ENCODE peak calls at places on chromosomes 5 and 9, in six cellular contexts. K is cardiac fibroblast, F is MCF 10A, L is mammary epithelial cell, R is lower leg skin, J is AG04450. Q is an unnamed sample.

GRCh38 chr5:82735160-82735789 is 341.9 kb downstream of the TMEM167A start:
- DNase-seq in K (peak; percentile 49), F (peak; percentile 34), L (peak; percentile 76), R (no peak), J (no peak), Q (no peak)

GRCh38 chr5:132471006-132471907 is 19.3 kb downstream of the IRF1 start:
- DNase-seq in K (no peak), F (no peak), L (no peak), R (no peak), J (no peak), Q (no peak)

GRCh38 chr5:100901851-100902341 is 1.2 kb downstream of the ST8SIA4 start:
- DNase-seq in K (peak; percentile 36), F (peak; percentile 33), L (no peak), R (no peak), J (no peak), Q (no peak)

GRCh38 chr5:171840701-171841522 is 55.3 kb downstream of the SMIM23 start:
- DNase-seq in K (no peak), F (no peak), L (no peak), R (peak; percentile 68), J (no peak), Q (no peak)

GRCh38 chr5:76942581-76942980 is 10.3 kb upstream of the CRHBP start:
- DNase-seq in K (peak; percentile 95), F (peak; percentile 25), L (peak; percentile 80), R (no peak), J (peak; percentile 6), Q (no peak)

GRCh38 chr9:132538071-132538470 is 44.3 kb upstream of the BARHL1 start:
- DNase-seq in K (no peak), F (no peak), L (no peak), R (no peak), J (no peak), Q (no peak)

GRCh38 chr5:38607930-38608545 is 51.6 kb upstream of the LIFR start:
- DNase-seq in K (peak; percentile 55), F (peak; percentile 43), L (no peak), R (no peak), J (peak; percentile 73), Q (no peak)

GRCh38 chr5:173591300-173591622 is 25.2 kb downstream of the BOD1 start:
- DNase-seq in K (no peak), F (no peak), L (no peak), R (no peak), J (no peak), Q (no peak)

GRCh38 chr5:142515036-142515435 is 170.9 kb downstream of the FGF1 start:
- DNase-seq in K (peak; percentile 65), F (no peak), L (no peak), R (peak; percentile 26), J (no peak), Q (no peak)

GRCh38 chr5:81549123-81549522 is 155.2 kb upstream of the ACOT12 start:
- DNase-seq in K (no peak), F (no peak), L (no peak), R (no peak), J (no peak), Q (no peak)

GRCh38 chr5:34517249-34517648 is 138.9 kb upstream of the RAI14 start:
- DNase-seq in K (peak; percentile 70), F (peak; percentile 51), L (peak; percentile 30), R (no peak), J (no peak), Q (no peak)

GRCh38 chr9:3008091-3008490 is 164.2 kb upstream of the PUM3 start:
- DNase-seq in K (no peak), F (peak; percentile 17), L (no peak), R (no peak), J (no peak), Q (no peak)
- TF ChIP-seq CTCF in K (no peak), F (no peak), L (no peak), R (no peak), J (no peak), Q (no peak)

GRCh38 chr9:129460323-129461261 is 160.3 kb downstream of the C9orf50 start:
- DNase-seq in K (peak; percentile 98), F (peak; percentile 97), L (peak; percentile 92), R (peak; percentile 99), J (peak; percentile 96), Q (peak; percentile 92)
- TF ChIP-seq CTCF in K (peak; percentile 3), F (no peak), L (peak; percentile 4), R (no peak), J (peak; percentile 27), Q (no peak)

GRCh38 chr5:103041071-103041676 is 78.8 kb downstream of the GIN1 start:
- DNase-seq in K (peak; percentile 78), F (peak; percentile 59), L (peak; percentile 37), R (no peak), J (peak; percentile 10), Q (no peak)

GRCh38 chr5:103036601-103037000 is 83.3 kb downstream of the GIN1 start:
- DNase-seq in K (no peak), F (no peak), L (no peak), R (no peak), J (no peak), Q (no peak)

GRCh38 chr5:103034662-103035392 is 85.1 kb downstream of the GIN1 start:
- DNase-seq in K (no peak), F (no peak), L (no peak), R (no peak), J (no peak), Q (peak; percentile 7)

GRCh38 chr5:103035701-103036100 is 84.2 kb downstream of the GIN1 start:
- DNase-seq in K (peak; percentile 17), F (no peak), L (no peak), R (no peak), J (no peak), Q (no peak)

GRCh38 chr5:103037673-103038455 is 82.1 kb downstream of the GIN1 start:
- DNase-seq in K (no peak), F (no peak), L (no peak), R (no peak), J (no peak), Q (no peak)
- TF ChIP-seq CTCF in K (no peak), F (no peak), L (no peak), R (no peak), J (no peak), Q (no peak)

GRCh38 chr5:83922699-83923098 is 202.0 kb upstream of the HAPLN1 start:
- DNase-seq in K (no peak), F (no peak), L (no peak), R (no peak), J (no peak), Q (no peak)
- TF ChIP-seq CTCF in K (no peak), F (no peak), L (no peak), R (no peak), J (no peak), Q (no peak)